ENCODE peak calls at places on chromosome 12, in four cellular contexts. E, G, B and W are unnamed samples.
A peak's percentile ranks its signal among the peaks of the same experiment; 100 is the strongest.

GRCh38 chr12:57063991-57064725 is 14.2 kb upstream of the MYO1A start:
- DNase-seq in E (no peak), G (no peak), B (no peak), W (no peak)

GRCh38 chr12:90627180-90627896 is 327.6 kb downstream of the CCER1 start:
- DNase-seq in E (no peak), G (no peak), B (peak; percentile 29), W (no peak)

GRCh38 chr12:114667669-114668150 is 16.3 kb downstream of the TBX3 start:
- DNase-seq in E (no peak), G (no peak), B (no peak), W (no peak)

GRCh38 chr12:93819048-93819491 is 141.9 kb downstream of the CRADD start:
- DNase-seq in E (no peak), G (no peak), B (peak; percentile 91), W (no peak)

GRCh38 chr12:58540480-58541299 is 379.6 kb downstream of the LRIG3 start:
- DNase-seq in E (peak; percentile 96), G (peak; percentile 64), B (peak; percentile 90), W (peak; percentile 80)

GRCh38 chr12:52837341-52837741 is 3.2 kb upstream of the KRT79 start:
- DNase-seq in E (no peak), G (no peak), B (peak; percentile 89), W (no peak)

GRCh38 chr12:117778656-117779055 is 190.1 kb downstream of the KSR2 start:
- DNase-seq in E (no peak), G (no peak), B (no peak), W (no peak)

GRCh38 chr12:91811481-91812287 is 334.0 kb downstream of the BTG1 start:
- DNase-seq in E (no peak), G (peak; percentile 83), B (peak; percentile 82), W (peak; percentile 37)

GRCh38 chr12:75613981-75614380 is 102.6 kb upstream of the KRR1 start:
- DNase-seq in E (no peak), G (no peak), B (peak; percentile 23), W (no peak)

GRCh38 chr12:130463818-130464663 is 126.4 kb downstream of the PIWIL1 start:
- DNase-seq in E (no peak), G (no peak), B (no peak), W (no peak)

GRCh38 chr12:4769073-4769472 is 48.9 kb downstream of the GALNT8 start:
- DNase-seq in E (no peak), G (no peak), B (no peak), W (no peak)

GRCh38 chr12:8948711-8949524 is 527 bp downstream of the M6PR start:
- DNase-seq in E (no peak), G (no peak), B (peak; percentile 63), W (no peak)

GRCh38 chr12:104486943-104487819 is 30.4 kb downstream of the CHST11 start:
- DNase-seq in E (no peak), G (no peak), B (no peak), W (no peak)

GRCh38 chr12:55725556-55725955 is 3.3 kb downstream of the CD63 start:
- DNase-seq in E (no peak), G (peak; percentile 33), B (no peak), W (no peak)

GRCh38 chr12:116508145-116509121 is 50.7 kb upstream of the MAP1LC3B2 start:
- DNase-seq in E (no peak), G (peak; percentile 59), B (peak; percentile 56), W (no peak)

GRCh38 chr12:71134405-71134804 is 23.4 kb downstream of the TSPAN8 start:
- DNase-seq in E (no peak), G (no peak), B (peak; percentile 75), W (no peak)

GRCh38 chr12:20309504-20310148 is 58.7 kb upstream of the PDE3A start:
- DNase-seq in E (no peak), G (no peak), B (no peak), W (no peak)

GRCh38 chr12:27277846-27278260 is 33.8 kb downstream of the STK38L start:
- DNase-seq in E (no peak), G (no peak), B (peak; percentile 95), W (no peak)

GRCh38 chr12:132414634-132415340 is 75.2 kb upstream of the FBRSL1 start:
- DNase-seq in E (no peak), G (peak; percentile 89), B (peak; percentile 76), W (peak; percentile 76)

GRCh38 chr12:15208140-15208539 is 13.1 kb downstream of the RERG start:
- DNase-seq in E (no peak), G (no peak), B (peak; percentile 65), W (no peak)

GRCh38 chr12:113109360-113109759 is 26.2 kb downstream of the RASAL1 start:
- DNase-seq in E (no peak), G (no peak), B (no peak), W (no peak)

GRCh38 chr12:93778306-93778705 is 101.1 kb downstream of the CRADD start:
- DNase-seq in E (no peak), G (no peak), B (peak; percentile 95), W (no peak)

GRCh38 chr12:62130400-62130799 is 129.8 kb upstream of the USP15 start:
- DNase-seq in E (no peak), G (no peak), B (no peak), W (no peak)

GRCh38 chr12:31749024-31749704 is 20.3 kb upstream of the AMN1 start:
- DNase-seq in E (peak; percentile 99), G (no peak), B (peak; percentile 97), W (peak; percentile 70)

GRCh38 chr12:70571705-70572269 is 65.4 kb downstream of the PTPRB start:
- DNase-seq in E (no peak), G (no peak), B (no peak), W (no peak)

GRCh38 chr12:26425587-26426260 is 230.4 kb downstream of the SSPN start:
- DNase-seq in E (no peak), G (no peak), B (peak; percentile 49), W (no peak)

GRCh38 chr12:6020930-6021329 is 75.9 kb upstream of the ANO2 start:
- DNase-seq in E (peak; percentile 39), G (no peak), B (no peak), W (no peak)

GRCh38 chr12:50626026-50626425 is 121.2 kb downstream of the DIP2B start:
- DNase-seq in E (no peak), G (no peak), B (no peak), W (no peak)

GRCh38 chr12:113162102-113163029 is 12.8 kb downstream of the CFAP73 start:
- DNase-seq in E (no peak), G (peak; percentile 74), B (peak; percentile 46), W (no peak)

GRCh38 chr12:48601013-48601756 is 31.3 kb upstream of the LALBA start:
- DNase-seq in E (no peak), G (no peak), B (peak; percentile 7), W (no peak)

GRCh38 chr12:724194-724855 is 28.1 kb upstream of the WNK1 start:
- DNase-seq in E (no peak), G (no peak), B (no peak), W (no peak)